ENCODE peak calls at places on chromosomes 12 and 14, in ten cellular contexts. V is GDM1; C is stimulated activated effector memory CD8-positive, alpha-beta T cell treated with anti-CD3 and anti-CD28 coated beads, Interleukin-12 subunit alpha, Interleukin-12 subunit beta, amount 100 ng/mL, for 72 hours; R is SW480; I is endothelial cell of umbilical vein; N is fibroblast of mammary gland; L is A172; B is A673; A is ecto neural progenitor cell; H is dermis blood vessel endothelial cell. D is an unnamed sample.

GRCh38 chr12:76032043-76032981 is 736 bp upstream of the PHLDA1 start:
- DNase-seq in I (peak; percentile 74), L (peak; percentile 53), C (no peak), N (peak; percentile 71), A (peak; percentile 60), V (no peak), B (peak; percentile 36), H (peak; percentile 73), R (peak; percentile 79), D (peak; percentile 68)

GRCh38 chr12:109752117-109753053 is 38.8 kb downstream of the FAM222A start:
- DNase-seq in I (no peak), A (no peak), C (no peak), R (no peak), N (no peak), H (no peak), L (no peak), B (peak; percentile 37), V (no peak), D (no peak)

GRCh38 chr14:64845878-64846277 is 33.8 kb downstream of the SPTB start:
- DNase-seq in A (no peak), R (peak; percentile 90), V (no peak), N (peak; percentile 3), C (no peak), L (peak; percentile 28), H (no peak), B (no peak), I (no peak), D (peak; percentile 41)

GRCh38 chr14:105316563-105316941 is 2.0 kb downstream of the PACS2 start:
- DNase-seq in V (no peak), L (no peak), N (no peak), I (no peak), A (no peak), R (no peak), C (no peak), B (no peak), H (no peak), D (no peak)

GRCh38 chr12:38157274-38157932 is 159.2 kb upstream of the ALG10B start:
- DNase-seq in V (no peak), I (no peak), A (no peak), H (no peak), R (no peak), B (no peak), L (no peak), N (no peak), C (no peak), D (no peak)

GRCh38 chr14:76294876-76295275 is 81.1 kb upstream of the ESRRB start:
- DNase-seq in R (no peak), B (no peak), H (no peak), I (no peak), N (peak; percentile 2), L (no peak), C (no peak), A (peak; percentile 10), V (no peak), D (no peak)

GRCh38 chr14:89625208-89625987 is 208.4 kb upstream of the FOXN3 start:
- DNase-seq in V (no peak), C (no peak), I (no peak), B (no peak), A (no peak), H (peak; percentile 52), L (no peak), R (no peak), N (no peak), D (no peak)

GRCh38 chr14:89231426-89232113 is 185.5 kb downstream of the FOXN3 start:
- DNase-seq in C (no peak), N (no peak), R (no peak), H (no peak), A (no peak), B (no peak), I (no peak), V (no peak), L (no peak), D (no peak)

GRCh38 chr12:42145552-42146215 is 1.0 kb upstream of the GXYLT1 start:
- DNase-seq in V (no peak), N (peak; percentile 28), C (no peak), I (peak; percentile 6), H (peak; percentile 11), B (no peak), A (peak; percentile 48), R (no peak), L (no peak), D (peak; percentile 11)

GRCh38 chr14:68569546-68569908 is 223.3 kb downstream of the ZFP36L1 start:
- DNase-seq in R (no peak), B (no peak), I (peak; percentile 42), H (no peak), C (no peak), V (no peak), L (no peak), A (peak; percentile 71), N (no peak), D (no peak)

GRCh38 chr14:97217094-97217885 is 420.1 kb downstream of the VRK1 start:
- DNase-seq in H (no peak), R (no peak), B (peak; percentile 70), A (no peak), C (no peak), N (no peak), I (no peak), L (no peak), V (no peak), D (no peak)

GRCh38 chr12:67982165-67982563 is 7.1 kb upstream of the IFNG-AS1 start:
- DNase-seq in R (no peak), L (peak; percentile 40), H (no peak), N (peak; percentile 75), V (no peak), C (no peak), I (no peak), A (no peak), B (peak; percentile 40), D (no peak)

GRCh38 chr12:130714091-130714590 is 2.0 kb downstream of the RIMBP2 start:
- DNase-seq in I (no peak), N (no peak), V (no peak), B (peak; percentile 54), R (no peak), A (peak; percentile 55), L (no peak), H (no peak), C (no peak), D (no peak)

GRCh38 chr12:106840217-106840616 is 65.7 kb downstream of the RIC8B start:
- DNase-seq in H (peak; percentile 61), N (peak; percentile 21), A (no peak), B (peak; percentile 90), R (no peak), I (peak; percentile 85), L (peak; percentile 54), V (no peak), C (no peak), D (peak; percentile 67)

GRCh38 chr14:74638970-74639369 is 26.9 kb upstream of the LTBP2 start:
- DNase-seq in N (peak; percentile 77), A (no peak), C (no peak), V (no peak), L (no peak), B (no peak), R (no peak), H (no peak), I (no peak), D (no peak)

GRCh38 chr14:103140316-103141109 is 17.3 kb downstream of the TNFAIP2 start:
- DNase-seq in I (no peak), B (no peak), C (no peak), V (no peak), H (no peak), R (peak; percentile 97), A (no peak), N (no peak), L (no peak), D (no peak)

GRCh38 chr14:102255401-102256190 is 49.4 kb downstream of the MOK start:
- DNase-seq in N (peak; percentile 58), I (no peak), R (no peak), B (no peak), C (no peak), L (peak; percentile 27), V (no peak), H (no peak), A (no peak), D (peak; percentile 76)

GRCh38 chr14:101101456-101102056 is 198.0 kb upstream of the RTL1 start:
- DNase-seq in A (no peak), V (no peak), L (no peak), R (peak; percentile 6), C (no peak), B (no peak), H (no peak), N (no peak), I (no peak), D (no peak)

GRCh38 chr12:75389061-75389460 is 1.8 kb upstream of the GLIPR1L2 start:
- DNase-seq in B (peak; percentile 56), R (peak; percentile 22), A (no peak), N (peak; percentile 62), I (peak; percentile 29), H (peak; percentile 35), L (peak; percentile 83), C (no peak), V (no peak), D (peak; percentile 76)

D was measured in HCEC 1CT.